ENCODE peak calls at places on chromosomes 1 and 21, in ten cellular contexts. E is fibroblast of lung, X is A549, T is body of pancreas, A is psoas muscle, M is dorsolateral prefrontal cortex, I is PC-3, Z is heart right ventricle, Y is cardiac muscle cell, K is neural progenitor cell. J is an unnamed sample.

GRCh38 chr1:191022856-191023255 is 545.2 kb upstream of the BRINP3 start:
- DNase-seq in E (peak), X (no peak), T (no peak), A (no peak), M (no peak), I (peak), Z (no peak), Y (no peak), K (no peak), J (no peak)

GRCh38 chr1:234711400-234711799 is 101.4 kb upstream of the IRF2BP2 start:
- DNase-seq in E (no peak), X (no peak), T (no peak), A (no peak), M (no peak), I (no peak), Z (no peak), Y (no peak), K (no peak), J (no peak)

GRCh38 chr1:200118779-200119505 is 91.4 kb downstream of the NR5A2 start:
- DNase-seq in E (no peak), X (no peak), T (no peak), A (no peak), M (no peak), I (no peak), Z (no peak), Y (no peak), K (no peak), J (no peak)

GRCh38 chr1:163069142-163069541 is at the start of gene RGS4:
- DNase-seq in E (peak), X (no peak), T (no peak), A (peak), M (peak), I (peak), Z (peak), Y (peak), K (peak), J (peak)

GRCh38 chr1:227428803-227429202 is 110.5 kb upstream of the CDC42BPA start:
- DNase-seq in E (peak), X (no peak), T (peak), A (no peak), M (no peak), I (peak), Z (peak), Y (no peak), K (no peak), J (no peak)

GRCh38 chr21:29753216-29753615 is 186.6 kb downstream of the GRIK1 start:
- DNase-seq in E (no peak), X (no peak), T (no peak), A (no peak), M (no peak), I (no peak), Z (no peak), Y (no peak), K (no peak), J (no peak)

GRCh38 chr21:43740497-43741156 is 21.7 kb downstream of the PDXK start:
- DNase-seq in E (no peak), X (peak), T (peak), A (no peak), M (no peak), I (no peak), Z (no peak), Y (peak), K (peak), J (no peak)

GRCh38 chr1:53561488-53562115 is 102.4 kb downstream of the DMRTB1 start:
- DNase-seq in E (no peak), X (no peak), T (no peak), A (no peak), M (peak), I (no peak), Z (no peak), Y (no peak), K (no peak), J (peak)

GRCh38 chr1:108670131-108670773 is 9.4 kb upstream of the HENMT1 start:
- DNase-seq in E (no peak), X (no peak), T (no peak), A (no peak), M (no peak), I (no peak), Z (no peak), Y (no peak), K (no peak), J (no peak)

GRCh38 chr1:18714404-18715175 is 83.9 kb downstream of the PAX7 start:
- DNase-seq in E (no peak), X (no peak), T (no peak), A (no peak), M (no peak), I (no peak), Z (no peak), Y (no peak), K (no peak), J (no peak)

GRCh38 chr1:85300140-85300539 is 23.7 kb upstream of the BCL10 start:
- DNase-seq in E (no peak), X (no peak), T (no peak), A (no peak), M (no peak), I (no peak), Z (no peak), Y (no peak), K (no peak), J (no peak)

GRCh38 chr21:16455978-16456377 is 726.2 kb downstream of the USP25 start:
- DNase-seq in E (peak), X (no peak), T (no peak), A (no peak), M (peak), I (no peak), Z (no peak), Y (peak), K (no peak), J (no peak)

GRCh38 chr1:175839678-175840669 is 96.6 kb upstream of the TNR start:
- DNase-seq in E (no peak), X (no peak), T (no peak), A (no peak), M (no peak), I (peak), Z (no peak), Y (no peak), K (no peak), J (no peak)

GRCh38 chr1:87210151-87210550 is 118.5 kb upstream of the LMO4 start:
- DNase-seq in E (no peak), X (no peak), T (no peak), A (no peak), M (no peak), I (no peak), Z (no peak), Y (no peak), K (no peak), J (no peak)

GRCh38 chr1:226061793-226062557 is 541 bp upstream of the H3-3A start:
- DNase-seq in E (peak), X (peak), T (peak), A (peak), M (peak), I (peak), Z (peak), Y (peak), K (peak), J (peak)

GRCh38 chr1:154221815-154222081 is 993 bp downstream of the UBAP2L start:
- DNase-seq in E (peak), X (no peak), T (no peak), A (no peak), M (no peak), I (peak), Z (no peak), Y (peak), K (no peak), J (no peak)

GRCh38 chr1:186463511-186463910 is 2.6 kb upstream of the PDC start:
- DNase-seq in E (no peak), X (no peak), T (no peak), A (no peak), M (no peak), I (no peak), Z (no peak), Y (no peak), K (peak), J (no peak)

GRCh38 chr1:226865590-226865989 is 4.8 kb upstream of the PSEN2 start:
- DNase-seq in E (no peak), X (no peak), T (no peak), A (no peak), M (no peak), I (no peak), Z (no peak), Y (no peak), K (no peak), J (no peak)

GRCh38 chr1:8598060-8598724 is 219.2 kb downstream of the RERE start:
- DNase-seq in E (peak), X (no peak), T (peak), A (no peak), M (peak), I (no peak), Z (peak), Y (peak), K (peak), J (no peak)

GRCh38 chr1:90761781-90762589 is 44.9 kb upstream of the BARHL2 start:
- DNase-seq in E (no peak), X (no peak), T (peak), A (no peak), M (no peak), I (no peak), Z (no peak), Y (no peak), K (no peak), J (no peak)

GRCh38 chr1:226121587-226122400 is 59.3 kb downstream of the H3-3A start:
- DNase-seq in E (peak), X (peak), T (peak), A (peak), M (no peak), I (peak), Z (peak), Y (peak), K (peak), J (no peak)

GRCh38 chr1:182442333-182442732 is 7.6 kb upstream of the RGSL1 start:
- DNase-seq in E (no peak), X (no peak), T (no peak), A (no peak), M (no peak), I (no peak), Z (no peak), Y (no peak), K (no peak), J (no peak)

GRCh38 chr1:17196496-17197180 is 8.3 kb upstream of the PADI1 start:
- DNase-seq in E (no peak), X (no peak), T (peak), A (no peak), M (no peak), I (no peak), Z (no peak), Y (no peak), K (no peak), J (peak)

GRCh38 chr1:27016376-27016775 is 3.7 kb upstream of the TENT5B start:
- DNase-seq in E (no peak), X (no peak), T (no peak), A (no peak), M (no peak), I (no peak), Z (no peak), Y (no peak), K (no peak), J (no peak)

GRCh38 chr1:223175032-223175431 is 32.0 kb upstream of the TLR5 start:
- DNase-seq in E (no peak), X (no peak), T (no peak), A (no peak), M (no peak), I (peak), Z (peak), Y (peak), K (peak), J (no peak)

GRCh38 chr1:81446006-81446669 is 354.6 kb upstream of the ADGRL2 start:
- DNase-seq in E (no peak), X (no peak), T (peak), A (no peak), M (no peak), I (no peak), Z (no peak), Y (no peak), K (no peak), J (no peak)

GRCh38 chr1:26190373-26190987 is at the start of gene CATSPER4:
- DNase-seq in E (no peak), X (peak), T (no peak), A (no peak), M (no peak), I (no peak), Z (no peak), Y (peak), K (peak), J (no peak)

GRCh38 chr1:53294557-53294956 is 33.3 kb downstream of the LRP8 start:
- DNase-seq in E (no peak), X (no peak), T (no peak), A (no peak), M (peak), I (peak), Z (no peak), Y (no peak), K (no peak), J (no peak)

GRCh38 chr21:37986751-37987399 is 70.6 kb upstream of the KCNJ6 start:
- DNase-seq in E (no peak), X (no peak), T (no peak), A (no peak), M (no peak), I (peak), Z (no peak), Y (no peak), K (no peak), J (no peak)

GRCh38 chr21:43954042-43954441 is 58.1 kb upstream of the TRAPPC10 start:
- DNase-seq in E (no peak), X (no peak), T (no peak), A (peak), M (no peak), I (no peak), Z (no peak), Y (no peak), K (no peak), J (no peak)

GRCh38 chr1:37930246-37931142 is 16.4 kb downstream of the INPP5B start:
- DNase-seq in E (no peak), X (no peak), T (no peak), A (no peak), M (no peak), I (peak), Z (peak), Y (peak), K (no peak), J (no peak)

GRCh38 chr1:92949937-92950817 is 11.1 kb downstream of the DIPK1A start:
- DNase-seq in E (peak), X (peak), T (no peak), A (no peak), M (no peak), I (peak), Z (no peak), Y (no peak), K (peak), J (no peak)

GRCh38 chr1:29669488-29669871 is 433.2 kb downstream of the PTPRU start:
- DNase-seq in E (no peak), X (no peak), T (no peak), A (no peak), M (no peak), I (no peak), Z (no peak), Y (no peak), K (no peak), J (peak)

GRCh38 chr1:29670752-29671151 is 434.4 kb downstream of the PTPRU start:
- DNase-seq in E (no peak), X (no peak), T (no peak), A (no peak), M (no peak), I (no peak), Z (no peak), Y (no peak), K (no peak), J (peak)

GRCh38 chr1:29671446-29671845 is 435.1 kb downstream of the PTPRU start:
- DNase-seq in E (no peak), X (no peak), T (no peak), A (no peak), M (no peak), I (no peak), Z (no peak), Y (no peak), K (no peak), J (peak)

GRCh38 chr1:29668761-29669487 is 432.6 kb downstream of the PTPRU start:
- DNase-seq in E (no peak), X (no peak), T (no peak), A (no peak), M (no peak), I (no peak), Z (no peak), Y (no peak), K (no peak), J (peak)

DNA sequence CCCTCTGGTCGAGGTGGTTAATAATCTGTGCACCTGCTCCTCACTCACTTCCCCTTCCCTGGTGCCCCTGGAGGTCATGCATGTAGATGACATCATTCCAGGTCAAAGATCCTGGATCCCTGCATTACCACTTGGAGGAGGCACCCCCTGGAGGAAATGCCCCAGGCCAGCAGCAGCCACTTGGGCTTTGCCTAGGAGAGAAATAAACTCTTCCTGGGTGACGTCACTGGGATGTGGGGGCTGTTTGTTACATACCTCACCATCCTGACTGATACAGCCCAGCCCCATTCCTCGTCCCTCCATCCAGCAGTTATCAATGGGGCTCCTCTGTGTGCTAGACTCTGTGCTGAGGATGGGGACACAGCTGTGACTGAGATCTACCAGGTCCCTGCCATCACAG is 433.6 kb downstream of the PTPRU start:
- DNase-seq in E (no peak), X (no peak), T (no peak), A (no peak), M (no peak), I (no peak), Z (no peak), Y (no peak), K (no peak), J (peak)
- TF ChIP-seq CTCF in E (no peak), X (no peak), T (no peak), A (no peak), M (no peak), I (no peak), Z (no peak), Y (no peak), K (no peak), J (no peak)

DNA sequence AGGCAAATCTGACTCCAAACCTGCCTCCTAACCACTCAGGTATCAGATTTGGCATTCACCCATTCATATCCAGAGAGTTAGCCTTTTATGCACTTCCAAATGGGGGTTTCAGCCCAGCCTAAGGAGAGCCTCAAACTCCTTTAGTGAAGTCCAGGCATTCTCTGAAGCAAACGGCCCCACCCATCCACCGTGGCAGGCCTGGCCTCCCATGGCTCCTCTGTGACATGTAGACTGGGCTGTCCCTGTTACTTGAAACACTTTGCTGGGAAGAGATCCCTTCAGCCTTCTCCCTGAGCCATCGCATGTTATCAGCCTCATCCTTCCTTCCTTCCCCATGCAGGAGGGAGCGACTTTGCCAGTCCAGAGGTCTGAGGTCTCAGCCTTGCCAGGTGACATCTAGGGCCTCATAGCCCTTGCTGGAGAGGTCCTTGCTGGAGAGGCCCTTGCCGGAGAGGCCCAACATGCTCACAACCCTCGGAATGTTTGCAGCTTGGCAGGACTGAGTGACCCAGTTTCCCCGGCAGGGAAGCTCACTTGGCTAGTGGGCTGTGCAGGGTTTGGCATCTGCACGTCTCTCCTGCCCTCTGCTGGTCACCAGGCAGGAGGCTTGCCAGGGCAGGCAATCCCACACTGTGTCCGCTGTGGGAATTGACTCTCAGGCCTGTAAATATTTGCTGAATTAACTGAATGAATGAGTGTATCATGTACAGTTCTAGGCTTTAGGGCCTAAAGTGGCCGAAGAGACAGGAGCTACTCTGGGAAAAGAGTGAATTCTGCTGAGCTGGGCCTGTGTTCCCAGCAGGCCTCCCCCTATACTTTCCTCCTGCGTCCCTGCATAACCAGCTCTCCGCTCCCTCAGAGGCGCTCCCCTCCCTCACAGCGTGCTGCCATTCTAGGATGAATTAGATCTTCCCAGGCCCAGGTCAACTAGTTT is 26.7 kb upstream of the RBM15 start:
- DNase-seq in E (peak), X (peak), T (peak), A (peak), M (peak), I (peak), Z (peak), Y (peak), K (peak), J (peak)
- H3K27ac ChIP-seq in E (no peak), X (no peak), T (no peak), A (no peak), M (peak), I (no peak), Z (no peak), Y (no peak), K (no peak), J (no peak)

GRCh38 chr1:7207875-7208646 is 422.8 kb downstream of the CAMTA1 start:
- DNase-seq in E (peak), X (peak), T (peak), A (no peak), M (no peak), I (peak), Z (peak), Y (peak), K (peak), J (no peak)
- TF ChIP-seq CTCF in E (peak), X (no peak), T (no peak), A (peak), M (peak), I (peak), Z (peak), Y (peak), K (peak), J (no peak)

GRCh38 chr1:3063379-3064295 is 5.4 kb upstream of the PRDM16 start:
- DNase-seq in E (no peak), X (no peak), T (no peak), A (no peak), M (no peak), I (no peak), Z (no peak), Y (no peak), K (peak), J (peak)
- H3K27ac ChIP-seq in E (no peak), X (no peak), T (no peak), A (no peak), M (no peak), I (no peak), Z (no peak), Y (no peak), K (no peak), J (no peak)

DNA sequence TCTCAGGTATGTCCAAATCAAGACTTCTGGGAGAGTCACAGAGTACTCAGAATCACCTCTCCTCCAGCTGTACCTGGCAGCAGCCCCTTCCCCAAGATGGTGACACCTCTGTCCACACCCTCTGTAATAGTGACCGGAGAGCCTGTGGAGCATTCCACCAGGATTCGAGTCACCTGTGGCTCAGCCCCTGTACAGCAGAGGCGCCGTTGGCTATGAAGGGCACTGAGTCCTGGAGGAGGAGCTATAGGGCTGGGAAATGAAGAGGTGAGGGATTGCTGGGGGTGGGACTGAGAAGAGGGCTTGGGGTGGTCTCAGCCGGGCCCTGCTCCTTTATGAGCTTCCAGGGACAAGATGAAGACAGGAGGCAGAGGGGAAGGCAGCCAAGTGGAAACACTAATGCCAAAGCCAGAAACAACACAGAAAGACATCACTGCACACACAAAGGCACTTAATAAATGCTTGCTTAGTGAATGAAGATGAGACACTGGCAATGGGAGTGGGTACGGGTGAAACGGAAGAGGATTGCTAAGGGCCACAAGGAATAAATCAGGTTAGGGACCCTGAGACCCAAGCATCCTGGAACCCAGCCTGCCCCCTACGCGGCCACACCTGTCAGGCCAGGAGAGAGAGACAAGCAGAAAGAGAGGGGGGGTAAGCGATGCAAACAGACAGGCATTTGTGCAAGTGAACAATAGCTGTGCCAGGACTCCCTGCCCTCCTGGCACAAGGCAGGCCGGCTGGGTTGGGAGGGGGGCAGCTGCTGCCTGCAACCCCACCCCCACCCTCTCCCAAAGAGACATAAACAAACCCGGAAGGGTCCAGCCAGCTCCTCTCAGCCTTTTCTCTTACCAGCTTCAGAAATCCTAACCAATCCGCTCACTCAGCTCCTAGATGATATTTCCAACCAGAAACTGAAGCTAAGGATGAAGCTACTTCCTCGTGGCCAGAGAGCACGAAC is 3.9 kb downstream of the ARHGEF2 start:
- DNase-seq in E (peak), X (no peak), T (no peak), A (no peak), M (peak), I (no peak), Z (no peak), Y (no peak), K (no peak), J (no peak)
- TF ChIP-seq CTCF in E (no peak), X (no peak), T (no peak), A (no peak), M (no peak), I (no peak), Z (no peak), Y (no peak), K (peak), J (no peak)

J was measured in coronary artery.